ENCODE peak calls at places on chromosome 6, in seven cellular contexts. One of them, this sample, is unnamed. For H3K27me3, the result is how much of the 10 kb centered on the place peaks cover.

GRCh38 chr6:111743859-111744692 is 129.2 kb downstream of the FYN start:
- DNase-seq in sigmoid colon: no peak
- DNase-seq in spleen: no peak
- DNase-seq in astrocyte: peak
- DNase-seq in mammary epithelial cell: no peak
- DNase-seq in MM.1S: no peak
- DNase-seq in right atrium auricular region: no peak
- DNase-seq in this sample: no peak

GRCh38 chr6:83844170-83844569 is 9.0 kb upstream of the RIPPLY2 start:
- DNase-seq in sigmoid colon: no peak
- DNase-seq in spleen: no peak
- DNase-seq in astrocyte: no peak
- DNase-seq in mammary epithelial cell: peak
- DNase-seq in MM.1S: no peak
- DNase-seq in right atrium auricular region: no peak
- DNase-seq in this sample: no peak

GRCh38 chr6:1382331-1382882 is 7.0 kb upstream of the FOXF2 start:
- DNase-seq in sigmoid colon: no peak
- DNase-seq in spleen: no peak
- DNase-seq in astrocyte: no peak
- DNase-seq in mammary epithelial cell: no peak
- DNase-seq in MM.1S: no peak
- DNase-seq in right atrium auricular region: no peak
- DNase-seq in this sample: no peak

GRCh38 chr6:112571486-112571885 is 224.4 kb downstream of the RFPL4B start:
- DNase-seq in sigmoid colon: peak
- DNase-seq in spleen: no peak
- DNase-seq in astrocyte: peak
- DNase-seq in mammary epithelial cell: no peak
- DNase-seq in MM.1S: no peak
- DNase-seq in right atrium auricular region: no peak
- DNase-seq in this sample: no peak

GRCh38 chr6:111800468-111800760 is 72.8 kb downstream of the FYN start:
- DNase-seq in sigmoid colon: no peak
- DNase-seq in spleen: no peak
- DNase-seq in astrocyte: no peak
- DNase-seq in mammary epithelial cell: no peak
- DNase-seq in MM.1S: no peak
- DNase-seq in right atrium auricular region: no peak
- DNase-seq in this sample: no peak

GRCh38 chr6:100343678-100344077 is 121.0 kb downstream of the SIM1 start:
- DNase-seq in sigmoid colon: no peak
- DNase-seq in spleen: no peak
- DNase-seq in astrocyte: peak
- DNase-seq in mammary epithelial cell: no peak
- DNase-seq in MM.1S: no peak
- DNase-seq in right atrium auricular region: no peak
- DNase-seq in this sample: no peak

GRCh38 chr6:127539292-127539691 is 20.2 kb upstream of the MTCL3 start:
- DNase-seq in sigmoid colon: no peak
- DNase-seq in spleen: no peak
- DNase-seq in astrocyte: peak
- DNase-seq in mammary epithelial cell: no peak
- DNase-seq in MM.1S: peak
- DNase-seq in right atrium auricular region: no peak
- DNase-seq in this sample: no peak

GRCh38 chr6:84269947-84270733 is 42.7 kb upstream of the CEP162 start:
- DNase-seq in sigmoid colon: no peak
- DNase-seq in spleen: no peak
- DNase-seq in astrocyte: no peak
- DNase-seq in mammary epithelial cell: no peak
- DNase-seq in MM.1S: no peak
- DNase-seq in right atrium auricular region: no peak
- DNase-seq in this sample: no peak

GRCh38 chr6:24864345-24864744 is 65.6 kb upstream of the ARMH2 start:
- DNase-seq in sigmoid colon: no peak
- DNase-seq in spleen: no peak
- DNase-seq in astrocyte: peak
- DNase-seq in mammary epithelial cell: no peak
- DNase-seq in MM.1S: no peak
- DNase-seq in right atrium auricular region: no peak
- DNase-seq in this sample: no peak

GRCh38 chr6:43185391-43185790 is 3.4 kb downstream of the CUL9 start:
- DNase-seq in sigmoid colon: peak
- DNase-seq in spleen: no peak
- DNase-seq in astrocyte: no peak
- DNase-seq in mammary epithelial cell: no peak
- DNase-seq in MM.1S: no peak
- DNase-seq in right atrium auricular region: no peak
- DNase-seq in this sample: no peak

GRCh38 chr6:168088161-168089106 is 9.4 kb upstream of the FRMD1 start:
- DNase-seq in sigmoid colon: no peak
- DNase-seq in spleen: peak
- DNase-seq in astrocyte: peak
- DNase-seq in mammary epithelial cell: no peak
- DNase-seq in MM.1S: no peak
- DNase-seq in right atrium auricular region: no peak
- DNase-seq in this sample: no peak

GRCh38 chr6:150058986-150059385 is 9.9 kb downstream of the ULBP3 start:
- DNase-seq in sigmoid colon: no peak
- DNase-seq in spleen: no peak
- DNase-seq in astrocyte: no peak
- DNase-seq in mammary epithelial cell: no peak
- DNase-seq in MM.1S: no peak
- DNase-seq in right atrium auricular region: no peak
- DNase-seq in this sample: no peak

GRCh38 chr6:44672086-44672485 is 284.6 kb downstream of the CDC5L start:
- DNase-seq in sigmoid colon: no peak
- DNase-seq in spleen: no peak
- DNase-seq in astrocyte: no peak
- DNase-seq in mammary epithelial cell: no peak
- DNase-seq in MM.1S: no peak
- DNase-seq in right atrium auricular region: no peak
- DNase-seq in this sample: no peak

GRCh38 chr6:110296151-110297028 is 61.8 kb downstream of the METTL24 start:
- DNase-seq in sigmoid colon: no peak
- DNase-seq in spleen: no peak
- DNase-seq in astrocyte: no peak
- DNase-seq in mammary epithelial cell: no peak
- DNase-seq in MM.1S: no peak
- DNase-seq in right atrium auricular region: no peak
- DNase-seq in this sample: no peak

GRCh38 chr6:373773-374724 is 17.5 kb upstream of the IRF4 start:
- DNase-seq in sigmoid colon: no peak
- DNase-seq in spleen: peak
- DNase-seq in astrocyte: no peak
- DNase-seq in mammary epithelial cell: no peak
- DNase-seq in MM.1S: no peak
- DNase-seq in right atrium auricular region: no peak
- DNase-seq in this sample: no peak

GRCh38 chr6:170098428-170099170 is 192.3 kb downstream of the DLL1 start:
- DNase-seq in sigmoid colon: peak
- DNase-seq in spleen: peak
- DNase-seq in astrocyte: no peak
- DNase-seq in mammary epithelial cell: no peak
- DNase-seq in MM.1S: no peak
- DNase-seq in right atrium auricular region: peak
- DNase-seq in this sample: no peak

GRCh38 chr6:41531591-41532582 is 14.3 kb upstream of the FOXP4 start:
- DNase-seq in sigmoid colon: no peak
- DNase-seq in spleen: peak
- DNase-seq in astrocyte: peak
- DNase-seq in mammary epithelial cell: no peak
- DNase-seq in MM.1S: peak
- DNase-seq in right atrium auricular region: no peak
- DNase-seq in this sample: peak

GRCh38 chr6:151609146-151609962 is 115.5 kb downstream of the CCDC170 start:
- DNase-seq in sigmoid colon: peak
- DNase-seq in spleen: no peak
- DNase-seq in astrocyte: peak
- DNase-seq in mammary epithelial cell: no peak
- DNase-seq in MM.1S: no peak
- DNase-seq in right atrium auricular region: peak
- DNase-seq in this sample: no peak

GRCh38 chr6:43089874-43090556 is 13.9 kb downstream of the PTK7 start:
- DNase-seq in sigmoid colon: no peak
- DNase-seq in spleen: peak
- DNase-seq in astrocyte: no peak
- DNase-seq in mammary epithelial cell: no peak
- DNase-seq in MM.1S: no peak
- DNase-seq in right atrium auricular region: no peak
- DNase-seq in this sample: no peak

GRCh38 chr6:160767019-160767646 is 65.1 kb downstream of the PLG start:
- DNase-seq in sigmoid colon: peak
- DNase-seq in spleen: peak
- DNase-seq in astrocyte: peak
- DNase-seq in mammary epithelial cell: peak
- DNase-seq in MM.1S: peak
- DNase-seq in right atrium auricular region: peak
- DNase-seq in this sample: peak

GRCh38 chr6:37306624-37307222 is 47.1 kb upstream of the RNF8 start:
- DNase-seq in sigmoid colon: no peak
- DNase-seq in spleen: no peak
- DNase-seq in astrocyte: no peak
- DNase-seq in mammary epithelial cell: no peak
- DNase-seq in MM.1S: peak
- DNase-seq in right atrium auricular region: no peak
- DNase-seq in this sample: no peak

DNA sequence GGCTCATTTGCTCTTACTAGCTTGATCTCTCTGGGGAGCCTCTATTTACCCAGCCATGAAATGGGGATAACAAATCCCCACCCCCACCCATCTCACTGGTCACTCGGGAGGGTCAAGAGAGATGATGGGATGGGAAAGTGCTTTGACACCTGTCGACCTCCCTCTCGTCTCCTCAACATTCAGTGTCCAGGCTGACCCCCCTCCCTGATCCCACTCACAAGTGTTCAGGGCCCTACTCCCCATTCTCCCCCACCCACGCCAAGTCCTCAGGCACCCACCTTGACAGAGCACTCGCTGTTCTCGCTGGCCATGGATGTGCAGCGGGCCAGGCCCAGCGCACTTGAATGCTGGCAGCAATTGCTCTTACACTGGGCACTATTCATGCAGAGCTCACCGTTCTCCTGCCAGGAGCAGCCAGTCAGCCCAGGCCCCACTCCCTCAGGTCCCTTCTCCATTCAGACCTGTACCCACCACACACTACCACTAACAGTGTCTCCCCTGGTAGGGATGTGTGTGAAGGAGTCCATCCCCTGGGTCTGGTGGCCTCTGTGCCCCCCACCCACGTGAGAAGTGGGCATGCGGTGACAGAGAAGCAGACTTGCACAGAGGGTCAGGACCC is 1.6 kb downstream of the CLPS start:
- DNase-seq in sigmoid colon: no peak
- DNase-seq in spleen: no peak
- DNase-seq in astrocyte: no peak
- DNase-seq in mammary epithelial cell: no peak
- DNase-seq in MM.1S: no peak
- DNase-seq in right atrium auricular region: no peak
- DNase-seq in this sample: no peak
- H3K27me3 ChIP-seq in sigmoid colon: under half
- H3K27me3 ChIP-seq in spleen: under half
- H3K27me3 ChIP-seq in astrocyte: under half
- H3K27me3 ChIP-seq in mammary epithelial cell: under half
- H3K27me3 ChIP-seq in MM.1S: under half
- H3K27me3 ChIP-seq in right atrium auricular region: under half
- H3K27me3 ChIP-seq in this sample: under half

GRCh38 chr6:139271056-139271455 is 20.7 kb downstream of the TXLNB start:
- DNase-seq in sigmoid colon: no peak
- DNase-seq in spleen: peak
- DNase-seq in astrocyte: peak
- DNase-seq in mammary epithelial cell: peak
- DNase-seq in MM.1S: no peak
- DNase-seq in right atrium auricular region: no peak
- DNase-seq in this sample: no peak
- H3K4me3 ChIP-seq in sigmoid colon: no peak
- H3K4me3 ChIP-seq in spleen: peak
- H3K4me3 ChIP-seq in astrocyte: no peak
- H3K4me3 ChIP-seq in mammary epithelial cell: no peak
- H3K4me3 ChIP-seq in MM.1S: no peak
- H3K4me3 ChIP-seq in right atrium auricular region: no peak
- H3K4me3 ChIP-seq in this sample: peak

GRCh38 chr6:107794771-107795170 is 29.3 kb downstream of the SCML4 start:
- DNase-seq in sigmoid colon: no peak
- DNase-seq in spleen: no peak
- DNase-seq in astrocyte: no peak
- DNase-seq in mammary epithelial cell: no peak
- DNase-seq in MM.1S: no peak
- DNase-seq in right atrium auricular region: peak
- DNase-seq in this sample: no peak
- TF ChIP-seq CTCF in sigmoid colon: no peak
- TF ChIP-seq CTCF in spleen: no peak
- TF ChIP-seq CTCF in astrocyte: no peak
- TF ChIP-seq CTCF in mammary epithelial cell: no peak
- TF ChIP-seq CTCF in MM.1S: no peak
- TF ChIP-seq CTCF in right atrium auricular region: no peak
- TF ChIP-seq CTCF in this sample: no peak

GRCh38 chr6:118509009-118509617 is 39.0 kb upstream of the PLN start:
- DNase-seq in sigmoid colon: no peak
- DNase-seq in spleen: no peak
- DNase-seq in astrocyte: peak
- DNase-seq in mammary epithelial cell: no peak
- DNase-seq in MM.1S: no peak
- DNase-seq in right atrium auricular region: no peak
- DNase-seq in this sample: no peak

GRCh38 chr6:118504611-118505010 is 43.5 kb upstream of the PLN start:
- DNase-seq in sigmoid colon: no peak
- DNase-seq in spleen: no peak
- DNase-seq in astrocyte: no peak
- DNase-seq in mammary epithelial cell: no peak
- DNase-seq in MM.1S: no peak
- DNase-seq in right atrium auricular region: no peak
- DNase-seq in this sample: no peak

GRCh38 chr6:118507636-118508035 is 40.5 kb upstream of the PLN start:
- DNase-seq in sigmoid colon: no peak
- DNase-seq in spleen: no peak
- DNase-seq in astrocyte: no peak
- DNase-seq in mammary epithelial cell: no peak
- DNase-seq in MM.1S: no peak
- DNase-seq in right atrium auricular region: no peak
- DNase-seq in this sample: no peak

GRCh38 chr6:118505656-118506055 is 42.4 kb upstream of the PLN start:
- DNase-seq in sigmoid colon: no peak
- DNase-seq in spleen: no peak
- DNase-seq in astrocyte: no peak
- DNase-seq in mammary epithelial cell: no peak
- DNase-seq in MM.1S: no peak
- DNase-seq in right atrium auricular region: no peak
- DNase-seq in this sample: no peak

DNA sequence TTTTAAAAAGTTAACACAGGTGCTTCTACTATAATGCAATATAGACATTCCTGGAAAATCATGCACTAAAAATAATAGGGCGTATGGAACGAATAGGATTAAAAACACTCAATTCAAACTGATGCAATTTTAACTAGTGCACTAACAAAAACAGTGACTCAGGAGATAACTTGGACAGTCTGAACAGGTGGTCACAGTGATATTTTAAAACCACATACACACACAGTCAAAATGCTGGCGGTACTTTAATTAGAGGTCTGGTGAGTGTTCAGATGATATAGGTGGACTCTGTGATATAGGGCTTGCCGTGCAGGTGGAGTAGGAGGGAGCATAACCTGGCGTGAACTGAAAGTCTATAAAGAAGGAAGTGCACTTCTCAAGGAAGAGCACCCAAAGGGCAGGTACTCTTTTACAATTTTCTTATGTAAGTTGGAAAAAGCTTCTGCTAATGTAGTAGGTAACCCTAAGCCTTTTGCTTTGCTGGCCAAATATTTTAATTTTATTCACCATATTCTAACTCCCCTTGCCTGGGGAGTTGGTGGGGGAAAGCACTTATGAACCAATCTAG is 41.9 kb upstream of the PLN start:
- DNase-seq in sigmoid colon: no peak
- DNase-seq in spleen: no peak
- DNase-seq in astrocyte: peak
- DNase-seq in mammary epithelial cell: no peak
- DNase-seq in MM.1S: no peak
- DNase-seq in right atrium auricular region: no peak
- DNase-seq in this sample: no peak
- H3K27me3 ChIP-seq in sigmoid colon: under half
- H3K27me3 ChIP-seq in spleen: under half
- H3K27me3 ChIP-seq in astrocyte: under half
- H3K27me3 ChIP-seq in mammary epithelial cell: under half
- H3K27me3 ChIP-seq in MM.1S: under half
- H3K27me3 ChIP-seq in right atrium auricular region: under half
- H3K27me3 ChIP-seq in this sample: under half